ENCODE peak calls at places on chromosomes 11 and 22, in six cellular contexts. Z, N, C, J, K and W are unnamed samples.

GRCh38 chr22:23565942-23566715 is 14.0 kb downstream of the IGLL1 start:
- DNase-seq in K (no peak), J (peak; percentile 23), Z (peak; percentile 13), C (peak; percentile 67), N (no peak), W (peak; percentile 69)

GRCh38 chr11:45900916-45901617 is 6.0 kb downstream of the FREY1 start:
- DNase-seq in N (no peak), C (no peak), K (no peak), Z (no peak), J (no peak), W (peak; percentile 50)

GRCh38 chr22:23266780-23267179 is 86.5 kb downstream of the BCR start:
- DNase-seq in Z (no peak), J (no peak), C (no peak), K (no peak), N (no peak), W (no peak)

GRCh38 chr11:64714664-64715063 is 8.3 kb downstream of the NRXN2 start:
- DNase-seq in K (no peak), J (no peak), C (no peak), N (no peak), Z (no peak), W (no peak)

GRCh38 chr11:121615506-121615905 is 162.7 kb upstream of the SORL1-AS1 start:
- DNase-seq in Z (no peak), J (no peak), K (no peak), N (no peak), C (no peak), W (no peak)

GRCh38 chr22:37166675-37167066 is 17.0 kb upstream of the IL2RB start:
- DNase-seq in C (peak; percentile 84), K (peak; percentile 72), N (peak; percentile 74), J (peak; percentile 86), Z (peak; percentile 93), W (peak; percentile 85)

GRCh38 chr11:122317337-122317736 is 201.3 kb upstream of the BLID start:
- DNase-seq in J (no peak), Z (no peak), N (no peak), K (no peak), C (no peak), W (no peak)

GRCh38 chr11:131717616-131718015 is 347.2 kb downstream of the NTM start:
- DNase-seq in K (no peak), J (no peak), C (no peak), N (no peak), Z (no peak), W (no peak)

GRCh38 chr22:40904101-40904500 is 42.2 kb upstream of the DNAJB7 start:
- DNase-seq in C (no peak), N (peak; percentile 30), J (no peak), Z (no peak), K (no peak), W (no peak)

GRCh38 chr11:69434341-69434960 is 47.0 kb upstream of the LINC01488 start:
- DNase-seq in N (no peak), K (no peak), C (no peak), J (no peak), Z (no peak), W (no peak)

GRCh38 chr11:62130498-62131464 is 7.0 kb downstream of the INCENP start:
- DNase-seq in C (no peak), Z (no peak), N (no peak), K (no peak), J (no peak), W (no peak)

GRCh38 chr11:11400635-11401232 is 47.7 kb upstream of the CSNK2A3 start:
- DNase-seq in N (no peak), J (peak; percentile 21), Z (peak; percentile 28), K (no peak), C (no peak), W (peak; percentile 11)

GRCh38 chr11:65254724-65255123 is 7.0 kb upstream of the POLA2 start:
- DNase-seq in J (no peak), Z (no peak), C (no peak), N (no peak), K (no peak), W (no peak)

GRCh38 chr22:28560005-28560742 is 119.5 kb downstream of the TTC28 start:
- DNase-seq in J (no peak), N (peak; percentile 42), Z (no peak), K (no peak), C (no peak), W (no peak)

GRCh38 chr11:8813658-8814057 is 97.3 kb upstream of the AKIP1 start:
- DNase-seq in J (peak; percentile 84), K (peak; percentile 37), C (peak; percentile 88), Z (peak; percentile 73), N (peak; percentile 67), W (peak; percentile 75)

GRCh38 chr11:77100166-77101042 is 2.2 kb upstream of the OMP start:
- DNase-seq in C (no peak), Z (no peak), K (no peak), J (no peak), N (no peak), W (no peak)

GRCh38 chr11:82978422-82979099 is 77.0 kb downstream of the DDIAS start:
- DNase-seq in N (no peak), K (no peak), J (no peak), C (no peak), Z (peak; percentile 31), W (no peak)

GRCh38 chr11:119545978-119546915 is 123.3 kb upstream of the THY1 start:
- DNase-seq in C (no peak), N (no peak), Z (no peak), J (no peak), K (no peak), W (no peak)

GRCh38 chr11:20097319-20098221 is 62.7 kb downstream of the DBX1 start:
- DNase-seq in C (no peak), K (no peak), N (no peak), Z (no peak), J (no peak), W (no peak)

GRCh38 chr11:61532136-61533038 is 23.8 kb downstream of the LRRC10B start:
- DNase-seq in Z (peak; percentile 62), N (peak; percentile 42), K (no peak), C (peak; percentile 47), J (peak; percentile 63), W (peak; percentile 74)

GRCh38 chr11:112361396-112361795 is 100.7 kb upstream of the PLET1 start:
- DNase-seq in K (no peak), J (no peak), Z (no peak), C (no peak), N (no peak), W (no peak)

GRCh38 chr22:44928711-44929347 is 81.0 kb downstream of the PHF21B start:
- DNase-seq in K (no peak), Z (no peak), J (no peak), C (no peak), N (no peak), W (no peak)

GRCh38 chr11:60825790-60826189 is 16.1 kb upstream of the CCDC86 start:
- DNase-seq in J (no peak), Z (no peak), K (no peak), C (no peak), N (no peak), W (no peak)

GRCh38 chr11:31813242-31813960 is 2.3 kb upstream of the PAX6 start:
- DNase-seq in C (no peak), J (no peak), Z (no peak), K (no peak), N (no peak), W (peak; percentile 66)

GRCh38 chr11:67572747-67573419 is 10.7 kb upstream of the GSTP1 start:
- DNase-seq in C (peak; percentile 79), K (no peak), J (peak; percentile 71), N (peak; percentile 76), Z (peak; percentile 51), W (peak; percentile 80)

GRCh38 chr11:103622296-103622695 is 414.1 kb upstream of the DDI1 start:
- DNase-seq in C (no peak), N (no peak), Z (no peak), J (no peak), K (no peak), W (no peak)

GRCh38 chr11:72069787-72070251 is 10.5 kb downstream of the NUMA1 start:
- DNase-seq in N (peak; percentile 87), C (peak; percentile 20), Z (no peak), J (peak; percentile 68), K (no peak), W (no peak)

GRCh38 chr11:18324381-18324780 is 2.0 kb downstream of the GTF2H1 start:
- DNase-seq in N (peak; percentile 70), Z (no peak), C (no peak), J (no peak), K (no peak), W (no peak)

GRCh38 chr11:43943931-43944751 is 1.7 kb downstream of the C11orf96 start:
- DNase-seq in Z (peak; percentile 40), C (peak; percentile 47), N (no peak), K (no peak), J (peak; percentile 25), W (no peak)